ENCODE peak calls at places on chromosomes 2 and 18, in five cellular contexts. U is uterus, T is BJ, O is A549, X is K562. H is an unnamed sample.
A peak's percentile ranks its signal among the peaks of the same experiment; 100 is the strongest.

GRCh38 chr2:10234409-10235094 is 68.2 kb upstream of the HPCAL1 start:
- DNase-seq in U (no peak), T (no peak), O (no peak), X (no peak), H (no peak)

GRCh38 chr2:230924470-230925341 is at the start of gene GPR55:
- DNase-seq in U (no peak), T (no peak), O (peak; percentile 20), X (peak; percentile 39), H (no peak)

GRCh38 chr18:21406111-21406510 is 164.1 kb downstream of the GREB1L start:
- DNase-seq in U (no peak), T (no peak), O (no peak), X (no peak), H (no peak)

GRCh38 chr18:8526316-8526715 is 82.9 kb upstream of the RAB12 start:
- DNase-seq in U (no peak), T (no peak), O (no peak), X (no peak), H (no peak)

GRCh38 chr2:168573128-168573903 is 117.2 kb downstream of the CERS6 start:
- DNase-seq in U (peak; percentile 30), T (no peak), O (no peak), X (no peak), H (no peak)

GRCh38 chr2:152606965-152607364 is 110.3 kb downstream of the PRPF40A start:
- DNase-seq in U (no peak), T (no peak), O (no peak), X (no peak), H (no peak)

GRCh38 chr2:173607601-173608311 is 253.1 kb downstream of the CDCA7 start:
- DNase-seq in U (no peak), T (no peak), O (no peak), X (no peak), H (no peak)

GRCh38 chr2:233209117-233209977 is 42.1 kb upstream of the ATG16L1 start:
- DNase-seq in U (no peak), T (no peak), O (peak; percentile 28), X (no peak), H (no peak)

GRCh38 chr2:182360012-182360662 is 66.7 kb downstream of the PDE1A start:
- DNase-seq in U (peak; percentile 89), T (no peak), O (no peak), X (no peak), H (no peak)

GRCh38 chr18:48825101-48825745 is 125.5 kb downstream of the SMAD7 start:
- DNase-seq in U (peak; percentile 9), T (no peak), O (no peak), X (no peak), H (peak; percentile 35)

GRCh38 chr18:68962623-68963022 is 164.7 kb downstream of the CCDC102B start:
- DNase-seq in U (no peak), T (no peak), O (no peak), X (no peak), H (no peak)

GRCh38 chr18:21363411-21363810 is 121.4 kb downstream of the GREB1L start:
- DNase-seq in U (no peak), T (no peak), O (no peak), X (no peak), H (no peak)

GRCh38 chr2:178397002-178397605 is 53.9 kb downstream of the PRKRA start:
- DNase-seq in U (no peak), T (no peak), O (peak; percentile 15), X (peak; percentile 46), H (no peak)

GRCh38 chr2:66464930-66465637 is 30.2 kb downstream of the MEIS1 start:
- DNase-seq in U (no peak), T (no peak), O (no peak), X (no peak), H (no peak)

GRCh38 chr18:13281406-13281805 is 62.8 kb downstream of the LDLRAD4 start:
- DNase-seq in U (no peak), T (no peak), O (no peak), X (no peak), H (no peak)

GRCh38 chr18:31557446-31557845 is 34.2 kb upstream of the TTR start:
- DNase-seq in U (no peak), T (no peak), O (no peak), X (no peak), H (no peak)

GRCh38 chr2:234996467-234997270 is 44.9 kb downstream of the SH3BP4 start:
- DNase-seq in U (no peak), T (no peak), O (peak; percentile 47), X (no peak), H (no peak)

GRCh38 chr2:152367547-152368250 is 32.7 kb downstream of the FMNL2 start:
- DNase-seq in U (no peak), T (no peak), O (no peak), X (no peak), H (no peak)

GRCh38 chr18:25171334-25171733 is 180.6 kb downstream of the ZNF521 start:
- DNase-seq in U (no peak), T (no peak), O (no peak), X (no peak), H (no peak)

GRCh38 chr2:78721302-78722033 is 304.0 kb upstream of the REG3G start:
- DNase-seq in U (no peak), T (no peak), O (no peak), X (no peak), H (no peak)

GRCh38 chr2:41847744-41848441 is 199.9 kb upstream of the PKDCC start:
- DNase-seq in U (peak; percentile 32), T (no peak), O (no peak), X (no peak), H (no peak)

GRCh38 chr2:241272722-241273551 is 42.5 kb downstream of the HDLBP start:
- DNase-seq in U (peak; percentile 78), T (no peak), O (no peak), X (no peak), H (peak; percentile 35)

GRCh38 chr18:21115519-21116411 is 4.2 kb upstream of the ROCK1 start:
- DNase-seq in U (no peak), T (peak; percentile 86), O (no peak), X (no peak), H (peak; percentile 56)

GRCh38 chr2:126635281-126635680 is 20.7 kb upstream of the GYPC start:
- DNase-seq in U (peak; percentile 23), T (no peak), O (no peak), X (no peak), H (peak; percentile 24)

GRCh38 chr18:55301196-55301540 is 286.8 kb downstream of the TCF4 start:
- DNase-seq in U (no peak), T (no peak), O (no peak), X (no peak), H (peak; percentile 31)

GRCh38 chr18:10194592-10194991 is 259.8 kb upstream of the APCDD1 start:
- DNase-seq in U (no peak), T (no peak), O (no peak), X (no peak), H (no peak)
- TF ChIP-seq CTCF in U (no peak), T (peak; percentile 12), O (no peak), X (no peak), H (no peak)

DNA sequence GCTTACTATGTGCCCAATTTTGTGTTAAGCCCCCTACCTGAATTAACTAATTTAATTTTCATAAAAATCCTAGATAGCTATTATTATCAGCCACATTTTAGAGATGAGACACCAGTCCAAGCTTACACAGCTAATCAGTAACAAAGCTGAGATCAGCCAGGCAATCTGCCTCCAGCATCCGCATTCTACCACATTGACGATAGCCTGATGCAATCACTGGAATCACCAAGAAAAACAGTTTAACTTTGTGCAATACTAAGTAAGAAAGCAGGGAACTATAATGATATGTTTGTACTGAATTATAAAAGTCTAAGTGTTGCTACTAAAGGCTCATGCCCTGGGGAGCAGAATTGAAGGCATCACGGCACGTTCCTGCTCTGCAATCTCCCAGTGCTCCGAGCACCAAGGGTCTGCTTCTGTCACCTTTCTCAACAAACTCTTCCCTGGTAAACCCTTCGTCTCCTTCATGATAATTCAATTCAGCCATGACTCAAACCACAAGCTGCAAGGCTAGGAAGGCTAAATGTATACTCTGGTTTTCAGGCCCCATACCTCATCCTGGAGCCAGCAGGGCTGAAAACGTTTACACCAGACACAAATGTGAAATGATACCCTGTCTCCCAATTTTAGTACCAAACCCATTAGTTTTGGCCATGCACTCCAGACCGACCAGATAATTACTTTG is 19.4 kb downstream of the KANSL3 start:
- DNase-seq in U (peak; percentile 54), T (no peak), O (no peak), X (no peak), H (peak; percentile 73)
- TF ChIP-seq CTCF in U (no peak), T (no peak), O (no peak), X (no peak), H (no peak)

GRCh38 chr2:65382323-65382722 is 50.1 kb downstream of the SPRED2 start:
- DNase-seq in U (no peak), T (no peak), O (no peak), X (no peak), H (no peak)

GRCh38 chr2:65380243-65380642 is 52.2 kb downstream of the SPRED2 start:
- DNase-seq in U (no peak), T (no peak), O (no peak), X (no peak), H (no peak)

GRCh38 chr2:65381607-65382032 is 50.8 kb downstream of the SPRED2 start:
- DNase-seq in U (no peak), T (no peak), O (no peak), X (no peak), H (no peak)

GRCh38 chr2:65383571-65384488 is 48.6 kb downstream of the SPRED2 start:
- DNase-seq in U (no peak), T (no peak), O (no peak), X (no peak), H (no peak)

DNA sequence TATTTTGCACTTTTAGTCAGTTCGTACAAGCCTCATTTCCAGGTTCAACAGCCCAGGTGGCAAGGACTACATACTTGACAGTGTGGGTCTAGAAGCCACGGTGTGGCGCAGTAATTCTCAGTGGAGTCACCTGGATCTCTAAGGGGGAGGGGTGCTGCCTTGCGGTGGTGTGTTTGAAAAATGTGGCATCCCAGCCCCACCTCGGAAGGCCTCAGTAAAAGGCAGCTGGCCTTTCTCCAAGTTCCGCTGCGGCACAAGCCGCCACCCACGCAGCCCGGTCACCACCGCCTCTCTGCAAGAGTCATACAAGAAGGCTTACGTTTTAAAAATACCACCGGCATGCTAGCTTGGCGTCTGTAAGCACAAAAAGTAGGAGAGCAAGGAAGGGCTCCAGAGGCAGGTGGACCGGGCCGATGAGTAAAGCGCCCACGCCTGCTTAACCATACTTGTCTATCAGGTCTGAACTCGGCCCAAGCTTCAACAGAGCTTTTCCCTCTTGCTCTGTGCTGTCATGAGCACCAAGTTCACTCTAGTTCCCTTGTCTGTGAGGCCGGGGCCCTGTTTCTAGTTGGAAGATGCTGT is 49.5 kb downstream of the SPRED2 start:
- DNase-seq in U (peak; percentile 56), T (peak; percentile 53), O (peak; percentile 44), X (peak; percentile 87), H (peak; percentile 43)
- TF ChIP-seq CTCF in U (no peak), T (no peak), O (peak; percentile 49), X (peak; percentile 56), H (no peak)

DNA sequence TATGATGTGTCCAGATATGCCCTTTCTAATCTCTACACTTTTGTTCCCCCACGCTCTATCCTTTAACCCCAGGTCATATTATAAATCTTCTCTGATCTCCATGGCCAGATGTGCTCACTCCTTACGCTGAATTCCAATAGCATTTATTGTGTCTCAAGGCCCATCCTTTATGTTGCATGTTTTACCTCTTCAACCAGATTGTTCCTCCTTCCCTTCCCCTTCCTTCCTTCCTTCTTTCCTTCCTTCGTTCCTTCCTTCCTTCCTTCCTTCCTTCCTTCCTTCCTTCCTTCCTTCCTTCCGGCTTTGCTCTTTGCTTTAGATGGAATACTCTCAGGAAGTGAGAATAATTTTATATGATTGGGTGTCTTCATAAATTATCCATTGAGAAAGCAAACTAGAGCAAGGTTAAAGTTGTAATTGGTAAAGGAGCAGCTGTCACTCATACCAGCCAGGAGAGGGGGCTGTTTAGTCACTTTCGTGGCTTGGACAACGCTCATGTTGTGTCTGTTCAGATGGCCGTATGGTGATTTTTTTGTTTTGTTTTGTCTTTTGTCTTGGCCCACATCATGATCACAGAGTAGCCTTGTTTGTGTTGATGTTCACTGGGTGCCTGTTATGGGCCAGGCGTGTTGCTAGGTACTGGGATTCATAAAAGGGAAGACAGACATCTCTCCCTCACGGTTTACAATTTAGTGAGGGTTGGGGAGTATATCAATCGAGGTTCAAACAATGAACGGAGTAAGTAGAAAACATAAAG is 68.0 kb downstream of the DAW1 start:
- DNase-seq in U (no peak), T (no peak), O (peak; percentile 15), X (no peak), H (no peak)
- TF ChIP-seq CTCF in U (no peak), T (peak; percentile 52), O (peak; percentile 46), X (no peak), H (peak; percentile 34)

H was measured in AG09319.